ENCODE peak calls at places on chromosomes 2 and 18, in nine cellular contexts. M, L, A, H, X, D, P, V and Q are unnamed samples.

GRCh38 chr2:157194097-157194688 is 63.3 kb upstream of the GALNT5 start:
- DNase-seq in X (no peak), H (peak), D (no peak), A (peak), L (peak), M (peak), V (no peak), P (peak), Q (peak)

GRCh38 chr18:78733762-78734613 is 245.6 kb upstream of the SALL3 start:
- DNase-seq in P (no peak), A (no peak), M (no peak), X (no peak), L (no peak), V (no peak), H (no peak), D (no peak), Q (no peak)

GRCh38 chr18:45752681-45753080 is 28.7 kb downstream of the SLC14A1 start:
- DNase-seq in A (no peak), H (no peak), L (no peak), M (no peak), D (no peak), V (no peak), P (no peak), X (no peak), Q (no peak)

GRCh38 chr2:205822578-205822977 is 140.3 kb downstream of the NRP2 start:
- DNase-seq in P (no peak), H (no peak), L (no peak), M (no peak), A (no peak), X (no peak), V (no peak), D (no peak), Q (peak)

GRCh38 chr2:191538334-191538910 is 139.5 kb upstream of the NABP1 start:
- DNase-seq in P (no peak), H (no peak), L (no peak), X (no peak), D (no peak), M (no peak), A (no peak), V (no peak), Q (no peak)

GRCh38 chr2:239593965-239594771 is 193.3 kb upstream of the HDAC4 start:
- DNase-seq in H (no peak), D (no peak), M (no peak), V (no peak), L (no peak), X (peak), P (no peak), A (no peak), Q (no peak)

GRCh38 chr2:104902317-104902716 is 48.4 kb downstream of the POU3F3 start:
- DNase-seq in M (no peak), X (no peak), D (no peak), V (no peak), L (no peak), A (no peak), H (no peak), P (no peak), Q (no peak)

GRCh38 chr2:3122525-3122924 is 255.1 kb downstream of the EIPR1 start:
- DNase-seq in A (no peak), V (no peak), P (no peak), X (no peak), H (no peak), D (no peak), M (no peak), L (no peak), Q (no peak)

GRCh38 chr2:36707050-36707449 is 10.5 kb downstream of the VIT start:
- DNase-seq in D (no peak), H (peak), M (no peak), L (peak), V (no peak), A (no peak), P (peak), X (no peak), Q (peak)

GRCh38 chr2:85861650-85862049 is 27.1 kb downstream of the ST3GAL5 start:
- DNase-seq in D (no peak), X (no peak), V (no peak), P (no peak), L (no peak), H (no peak), M (no peak), A (no peak), Q (no peak)

GRCh38 chr2:240777416-240778212 is 42.4 kb downstream of the KIF1A start:
- DNase-seq in H (no peak), X (no peak), D (no peak), A (peak), V (no peak), M (no peak), P (no peak), L (no peak), Q (no peak)